ENCODE peak calls at places on chromosome 20, in five cellular contexts. One of them, this sample, is unnamed.

GRCh38 chr20:37239026-37239451 is 22.6 kb downstream of the GHRH start:
- DNase-seq in astrocyte of the spinal cord: peak
- DNase-seq in fibroblast of lung: peak
- DNase-seq in AG04450: no peak
- DNase-seq in left ventricle myocardium superior: no peak
- DNase-seq in this sample: no peak

GRCh38 chr20:57432874-57433491 is 41.8 kb downstream of the RBM38 start:
- DNase-seq in astrocyte of the spinal cord: no peak
- DNase-seq in fibroblast of lung: no peak
- DNase-seq in AG04450: no peak
- DNase-seq in left ventricle myocardium superior: peak
- DNase-seq in this sample: no peak

GRCh38 chr20:3330046-3330741 is 77.3 kb downstream of the DNAAF9 start:
- DNase-seq in astrocyte of the spinal cord: no peak
- DNase-seq in fibroblast of lung: peak
- DNase-seq in AG04450: no peak
- DNase-seq in left ventricle myocardium superior: no peak
- DNase-seq in this sample: no peak

GRCh38 chr20:6956056-6956455 is 188.6 kb downstream of the BMP2 start:
- DNase-seq in astrocyte of the spinal cord: no peak
- DNase-seq in fibroblast of lung: peak
- DNase-seq in AG04450: no peak
- DNase-seq in left ventricle myocardium superior: no peak
- DNase-seq in this sample: no peak

GRCh38 chr20:63842258-63842657 is 11.2 kb upstream of the ZBTB46 start:
- DNase-seq in astrocyte of the spinal cord: no peak
- DNase-seq in fibroblast of lung: no peak
- DNase-seq in AG04450: no peak
- DNase-seq in left ventricle myocardium superior: no peak
- DNase-seq in this sample: no peak

GRCh38 chr20:36384022-36384619 is 78.0 kb downstream of the DLGAP4 start:
- DNase-seq in astrocyte of the spinal cord: peak
- DNase-seq in fibroblast of lung: peak
- DNase-seq in AG04450: no peak
- DNase-seq in left ventricle myocardium superior: no peak
- DNase-seq in this sample: peak

GRCh38 chr20:17493173-17493572 is 38.0 kb downstream of the BFSP1 start:
- DNase-seq in astrocyte of the spinal cord: no peak
- DNase-seq in fibroblast of lung: no peak
- DNase-seq in AG04450: no peak
- DNase-seq in left ventricle myocardium superior: no peak
- DNase-seq in this sample: no peak

GRCh38 chr20:59813126-59813947 is 120.1 kb downstream of the SYCP2 start:
- DNase-seq in astrocyte of the spinal cord: no peak
- DNase-seq in fibroblast of lung: no peak
- DNase-seq in AG04450: no peak
- DNase-seq in left ventricle myocardium superior: no peak
- DNase-seq in this sample: peak

GRCh38 chr20:10469599-10469998 is 34.5 kb downstream of the SLX4IP start:
- DNase-seq in astrocyte of the spinal cord: peak
- DNase-seq in fibroblast of lung: peak
- DNase-seq in AG04450: peak
- DNase-seq in left ventricle myocardium superior: no peak
- DNase-seq in this sample: peak

GRCh38 chr20:39822667-39823066 is 860.5 kb downstream of the DHX35 start:
- DNase-seq in astrocyte of the spinal cord: peak
- DNase-seq in fibroblast of lung: peak
- DNase-seq in AG04450: no peak
- DNase-seq in left ventricle myocardium superior: no peak
- DNase-seq in this sample: no peak

GRCh38 chr20:52779125-52779524 is 193.0 kb upstream of the TSHZ2 start:
- DNase-seq in astrocyte of the spinal cord: no peak
- DNase-seq in fibroblast of lung: peak
- DNase-seq in AG04450: no peak
- DNase-seq in left ventricle myocardium superior: no peak
- DNase-seq in this sample: no peak

GRCh38 chr20:8020314-8021079 is 936 bp upstream of the TMX4 start:
- DNase-seq in astrocyte of the spinal cord: peak
- DNase-seq in fibroblast of lung: no peak
- DNase-seq in AG04450: no peak
- DNase-seq in left ventricle myocardium superior: no peak
- DNase-seq in this sample: no peak

GRCh38 chr20:21615617-21616080 is 89.8 kb upstream of the PAX1 start:
- DNase-seq in astrocyte of the spinal cord: peak
- DNase-seq in fibroblast of lung: peak
- DNase-seq in AG04450: no peak
- DNase-seq in left ventricle myocardium superior: peak
- DNase-seq in this sample: peak

GRCh38 chr20:61539706-61540360 is 287.8 kb downstream of the CDH4 start:
- DNase-seq in astrocyte of the spinal cord: no peak
- DNase-seq in fibroblast of lung: no peak
- DNase-seq in AG04450: no peak
- DNase-seq in left ventricle myocardium superior: no peak
- DNase-seq in this sample: no peak

GRCh38 chr20:13487202-13487601 is 151.5 kb downstream of the TASP1 start:
- DNase-seq in astrocyte of the spinal cord: no peak
- DNase-seq in fibroblast of lung: no peak
- DNase-seq in AG04450: no peak
- DNase-seq in left ventricle myocardium superior: no peak
- DNase-seq in this sample: no peak

GRCh38 chr20:6519556-6519955 is 247.9 kb upstream of the BMP2 start:
- DNase-seq in astrocyte of the spinal cord: peak
- DNase-seq in fibroblast of lung: peak
- DNase-seq in AG04450: peak
- DNase-seq in left ventricle myocardium superior: no peak
- DNase-seq in this sample: no peak

GRCh38 chr20:25271486-25272222 is 23.8 kb downstream of the PYGB start:
- DNase-seq in astrocyte of the spinal cord: no peak
- DNase-seq in fibroblast of lung: no peak
- DNase-seq in AG04450: no peak
- DNase-seq in left ventricle myocardium superior: peak
- DNase-seq in this sample: no peak

GRCh38 chr20:33730946-33731692 is 677 bp upstream of the ZNF341 start:
- DNase-seq in astrocyte of the spinal cord: no peak
- DNase-seq in fibroblast of lung: no peak
- DNase-seq in AG04450: no peak
- DNase-seq in left ventricle myocardium superior: no peak
- DNase-seq in this sample: no peak

GRCh38 chr20:32052090-32052791 is at the start of gene HCK:
- DNase-seq in astrocyte of the spinal cord: no peak
- DNase-seq in fibroblast of lung: no peak
- DNase-seq in AG04450: no peak
- DNase-seq in left ventricle myocardium superior: peak
- DNase-seq in this sample: no peak

GRCh38 chr20:19327401-19327800 is 115.0 kb downstream of the SLC24A3 start:
- DNase-seq in astrocyte of the spinal cord: no peak
- DNase-seq in fibroblast of lung: no peak
- DNase-seq in AG04450: no peak
- DNase-seq in left ventricle myocardium superior: no peak
- DNase-seq in this sample: no peak

GRCh38 chr20:41353530-41353929 is 12.9 kb downstream of the LPIN3 start:
- DNase-seq in astrocyte of the spinal cord: no peak
- DNase-seq in fibroblast of lung: no peak
- DNase-seq in AG04450: no peak
- DNase-seq in left ventricle myocardium superior: no peak
- DNase-seq in this sample: no peak

GRCh38 chr20:34772437-34772836 is 53.0 kb downstream of the NCOA6 start:
- DNase-seq in astrocyte of the spinal cord: no peak
- DNase-seq in fibroblast of lung: no peak
- DNase-seq in AG04450: no peak
- DNase-seq in left ventricle myocardium superior: no peak
- DNase-seq in this sample: no peak

GRCh38 chr20:51562334-51563140 is 20.0 kb upstream of the NFATC2 start:
- DNase-seq in astrocyte of the spinal cord: peak
- DNase-seq in fibroblast of lung: peak
- DNase-seq in AG04450: peak
- DNase-seq in left ventricle myocardium superior: peak
- DNase-seq in this sample: peak

GRCh38 chr20:30488941-30489601 is 768.4 kb upstream of the DEFB115 start:
- DNase-seq in astrocyte of the spinal cord: no peak
- DNase-seq in fibroblast of lung: no peak
- DNase-seq in AG04450: no peak
- DNase-seq in left ventricle myocardium superior: no peak
- DNase-seq in this sample: no peak

GRCh38 chr20:4854502-4854901 is 132.8 kb downstream of the PRND start:
- DNase-seq in astrocyte of the spinal cord: no peak
- DNase-seq in fibroblast of lung: no peak
- DNase-seq in AG04450: no peak
- DNase-seq in left ventricle myocardium superior: no peak
- DNase-seq in this sample: no peak

GRCh38 chr20:19137641-19138040 is 74.8 kb upstream of the SLC24A3 start:
- DNase-seq in astrocyte of the spinal cord: no peak
- DNase-seq in fibroblast of lung: no peak
- DNase-seq in AG04450: no peak
- DNase-seq in left ventricle myocardium superior: no peak
- DNase-seq in this sample: no peak

GRCh38 chr20:13718161-13718560 is 66.6 kb downstream of the ESF1 start:
- DNase-seq in astrocyte of the spinal cord: no peak
- DNase-seq in fibroblast of lung: no peak
- DNase-seq in AG04450: no peak
- DNase-seq in left ventricle myocardium superior: no peak
- DNase-seq in this sample: no peak

GRCh38 chr20:19802492-19803158 is 44.6 kb downstream of the RIN2 start:
- DNase-seq in astrocyte of the spinal cord: peak
- DNase-seq in fibroblast of lung: no peak
- DNase-seq in AG04450: no peak
- DNase-seq in left ventricle myocardium superior: no peak
- DNase-seq in this sample: no peak

GRCh38 chr20:63943007-63943807 is 13.0 kb downstream of the UCKL1 start:
- DNase-seq in astrocyte of the spinal cord: no peak
- DNase-seq in fibroblast of lung: no peak
- DNase-seq in AG04450: no peak
- DNase-seq in left ventricle myocardium superior: peak
- DNase-seq in this sample: no peak

GRCh38 chr20:6559791-6560190 is 207.7 kb upstream of the BMP2 start:
- DNase-seq in astrocyte of the spinal cord: no peak
- DNase-seq in fibroblast of lung: no peak
- DNase-seq in AG04450: no peak
- DNase-seq in left ventricle myocardium superior: no peak
- DNase-seq in this sample: no peak

GRCh38 chr20:45436732-45437485 is 21.0 kb downstream of the PIGT start:
- DNase-seq in astrocyte of the spinal cord: peak
- DNase-seq in fibroblast of lung: peak
- DNase-seq in AG04450: peak
- DNase-seq in left ventricle myocardium superior: peak
- DNase-seq in this sample: peak

GRCh38 chr20:53100476-53100911 is 128.3 kb downstream of the TSHZ2 start:
- DNase-seq in astrocyte of the spinal cord: no peak
- DNase-seq in fibroblast of lung: no peak
- DNase-seq in AG04450: no peak
- DNase-seq in left ventricle myocardium superior: no peak
- DNase-seq in this sample: no peak

GRCh38 chr20:45345104-45345936 is 2.9 kb downstream of the SDC4 start:
- DNase-seq in astrocyte of the spinal cord: no peak
- DNase-seq in fibroblast of lung: no peak
- DNase-seq in AG04450: no peak
- DNase-seq in left ventricle myocardium superior: peak
- DNase-seq in this sample: no peak

GRCh38 chr20:56676679-56677078 is 47.6 kb downstream of the TFAP2C start:
- DNase-seq in astrocyte of the spinal cord: no peak
- DNase-seq in fibroblast of lung: no peak
- DNase-seq in AG04450: no peak
- DNase-seq in left ventricle myocardium superior: no peak
- DNase-seq in this sample: no peak

GRCh38 chr20:57663241-57663640 is 43.0 kb upstream of the ZBP1 start:
- DNase-seq in astrocyte of the spinal cord: no peak
- DNase-seq in fibroblast of lung: no peak
- DNase-seq in AG04450: no peak
- DNase-seq in left ventricle myocardium superior: peak
- DNase-seq in this sample: no peak

GRCh38 chr20:36467076-36467999 is 74.0 kb upstream of the MYL9 start:
- DNase-seq in astrocyte of the spinal cord: peak
- DNase-seq in fibroblast of lung: peak
- DNase-seq in AG04450: no peak
- DNase-seq in left ventricle myocardium superior: peak
- DNase-seq in this sample: no peak

GRCh38 chr20:49669601-49670189 is 44.0 kb downstream of the B4GALT5 start:
- DNase-seq in astrocyte of the spinal cord: no peak
- DNase-seq in fibroblast of lung: no peak
- DNase-seq in AG04450: no peak
- DNase-seq in left ventricle myocardium superior: no peak
- DNase-seq in this sample: no peak